ENCODE peak calls at places on chromosomes 16 and 17, in nine cellular contexts. A, J, E, O, Y, L, G, F and Q are unnamed samples.

GRCh38 chr17:76542984-76543383 is 3.1 kb downstream of the PRCD start:
- DNase-seq in A (no peak), J (no peak), E (no peak), O (no peak), Y (no peak), L (no peak), G (no peak), F (no peak), Q (no peak)

GRCh38 chr16:67336646-67337045 is 10.0 kb downstream of the LRRC36 start:
- DNase-seq in A (no peak), J (no peak), E (no peak), O (no peak), Y (no peak), L (no peak), G (no peak), F (peak; percentile 73), Q (no peak)

GRCh38 chr17:13592427-13592826 is 9.3 kb downstream of the HS3ST3A1 start:
- DNase-seq in A (no peak), J (peak; percentile 93), E (no peak), O (no peak), Y (no peak), L (no peak), G (no peak), F (no peak), Q (no peak)

GRCh38 chr17:8393470-8394231 is 4.0 kb downstream of the RNF222 start:
- DNase-seq in A (no peak), J (no peak), E (peak; percentile 15), O (peak; percentile 15), Y (no peak), L (no peak), G (no peak), F (peak; percentile 87), Q (no peak)

GRCh38 chr16:50316848-50317630 is 50.7 kb downstream of the ADCY7 start:
- DNase-seq in A (no peak), J (no peak), E (no peak), O (no peak), Y (no peak), L (no peak), G (no peak), F (no peak), Q (no peak)

GRCh38 chr17:2347805-2348685 is 10.7 kb downstream of the SGSM2 start:
- DNase-seq in A (no peak), J (peak; percentile 63), E (no peak), O (no peak), Y (peak; percentile 47), L (peak; percentile 74), G (no peak), F (peak; percentile 75), Q (no peak)

GRCh38 chr17:45870342-45870974 is 23.9 kb upstream of the MAPT start:
- DNase-seq in A (no peak), J (no peak), E (no peak), O (no peak), Y (no peak), L (no peak), G (no peak), F (no peak), Q (no peak)

GRCh38 chr17:19384723-19385391 is 2.1 kb downstream of the MFAP4 start:
- DNase-seq in A (peak; percentile 87), J (peak; percentile 98), E (peak; percentile 86), O (no peak), Y (no peak), L (no peak), G (peak; percentile 75), F (peak; percentile 57), Q (no peak)

GRCh38 chr17:3528604-3529511 is 28.8 kb downstream of the TRPV3 start:
- DNase-seq in A (no peak), J (peak; percentile 63), E (no peak), O (no peak), Y (no peak), L (no peak), G (no peak), F (peak; percentile 36), Q (no peak)

GRCh38 chr17:82507631-82508175 is 11.8 kb upstream of the FOXK2 start:
- DNase-seq in A (no peak), J (no peak), E (no peak), O (no peak), Y (no peak), L (no peak), G (no peak), F (no peak), Q (no peak)

GRCh38 chr17:81621494-81622230 is 15.2 kb downstream of the NPLOC4 start:
- DNase-seq in A (peak; percentile 27), J (no peak), E (no peak), O (no peak), Y (no peak), L (no peak), G (no peak), F (no peak), Q (no peak)

GRCh38 chr16:86584726-86585721 is 6.7 kb downstream of the FOXL1 start:
- DNase-seq in A (no peak), J (peak; percentile 54), E (no peak), O (no peak), Y (no peak), L (no peak), G (no peak), F (no peak), Q (no peak)

GRCh38 chr17:33811006-33811760 is 443.9 kb upstream of the CCL2 start:
- DNase-seq in A (no peak), J (no peak), E (no peak), O (no peak), Y (no peak), L (no peak), G (no peak), F (no peak), Q (no peak)

GRCh38 chr17:933168-934083 is 46.1 kb downstream of the NXN start:
- DNase-seq in A (no peak), J (peak; percentile 99), E (peak; percentile 80), O (no peak), Y (no peak), L (peak; percentile 92), G (peak; percentile 83), F (peak; percentile 96), Q (no peak)

GRCh38 chr16:84065536-84066132 is 23.0 kb upstream of the SLC38A8 start:
- DNase-seq in A (peak; percentile 41), J (peak; percentile 72), E (no peak), O (no peak), Y (peak; percentile 68), L (peak; percentile 14), G (no peak), F (peak; percentile 61), Q (peak; percentile 54)

GRCh38 chr17:28615260-28615940 is 1.4 kb upstream of the RSKR start:
- DNase-seq in A (no peak), J (no peak), E (no peak), O (no peak), Y (no peak), L (no peak), G (no peak), F (no peak), Q (no peak)

GRCh38 chr16:85444879-85445778 is 168.0 kb upstream of the GSE1 start:
- DNase-seq in A (no peak), J (no peak), E (no peak), O (no peak), Y (no peak), L (no peak), G (no peak), F (no peak), Q (no peak)
- TF ChIP-seq CTCF in A (no peak), J (no peak), E (no peak), O (no peak), Y (no peak), L (no peak), G (no peak), F (no peak), Q (no peak)

DNA sequence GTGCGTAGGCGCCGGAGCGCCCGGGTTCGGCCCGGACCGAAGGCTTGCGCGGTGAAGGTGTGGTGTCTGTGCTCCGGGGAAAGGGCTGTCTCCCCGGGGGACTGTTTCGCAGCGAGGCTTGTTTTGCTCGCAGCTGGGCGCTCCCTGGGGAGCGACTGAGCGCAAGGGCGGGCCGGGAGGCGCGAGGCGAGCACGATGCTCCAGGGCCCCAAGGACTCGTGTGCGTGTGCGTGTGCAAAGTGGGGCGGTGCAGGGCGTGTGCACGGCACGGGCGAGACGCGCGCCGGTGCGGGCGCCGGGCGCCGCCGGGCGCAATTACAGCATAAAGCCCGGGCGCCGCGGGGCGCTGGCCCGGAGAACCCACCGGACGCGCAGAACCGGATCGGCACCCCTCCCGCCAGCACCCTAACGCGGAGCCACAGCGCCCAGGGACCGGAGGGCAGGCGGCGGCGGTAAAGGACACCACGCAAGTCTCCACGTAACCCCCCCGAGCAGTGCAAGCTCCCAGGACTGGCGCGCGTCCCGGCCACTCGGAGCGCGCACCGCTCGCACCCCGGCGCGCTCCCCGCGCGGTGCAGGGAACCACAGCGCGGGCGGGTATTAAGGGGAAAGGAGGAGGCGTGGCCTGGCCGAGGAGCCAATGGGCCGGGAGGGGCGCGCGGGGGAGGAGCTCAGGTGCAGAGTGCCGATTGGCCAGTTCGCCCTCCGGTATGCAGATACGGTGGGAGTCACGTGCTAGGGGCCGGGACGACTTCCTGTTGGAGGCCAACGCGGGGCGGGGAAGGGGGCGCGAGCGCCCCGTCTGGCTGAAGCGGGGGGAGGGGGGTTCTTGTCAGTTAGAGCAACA is at the start of gene TNRC6C:
- DNase-seq in A (peak; percentile 100), J (peak; percentile 98), E (peak; percentile 100), O (peak; percentile 100), Y (peak; percentile 99), L (peak; percentile 90), G (peak; percentile 100), F (peak; percentile 89), Q (peak; percentile 99)
- TF ChIP-seq CTCF in A (peak; percentile 24), J (peak; percentile 18), E (no peak), O (no peak), Y (no peak), L (no peak), G (no peak), F (no peak), Q (peak; percentile 19)

GRCh38 chr17:5522476-5522875 is 36.1 kb downstream of the MIS12 start:
- DNase-seq in A (no peak), J (no peak), E (no peak), O (no peak), Y (no peak), L (no peak), G (no peak), F (no peak), Q (no peak)
- TF ChIP-seq CTCF in A (no peak), J (no peak), E (no peak), O (no peak), Y (no peak), L (no peak), G (no peak), F (no peak), Q (no peak)

GRCh38 chr16:82751020-82751419 is 124.3 kb downstream of the CDH13 start:
- DNase-seq in A (no peak), J (no peak), E (no peak), O (no peak), Y (no peak), L (no peak), G (no peak), F (no peak), Q (no peak)

GRCh38 chr16:82750078-82750477 is 123.3 kb downstream of the CDH13 start:
- DNase-seq in A (no peak), J (no peak), E (no peak), O (no peak), Y (no peak), L (no peak), G (no peak), F (no peak), Q (no peak)

GRCh38 chr16:82744958-82745357 is 118.2 kb downstream of the CDH13 start:
- DNase-seq in A (no peak), J (no peak), E (no peak), O (no peak), Y (no peak), L (no peak), G (no peak), F (no peak), Q (no peak)

GRCh38 chr16:82753821-82754220 is 127.1 kb downstream of the CDH13 start:
- DNase-seq in A (no peak), J (peak; percentile 31), E (no peak), O (no peak), Y (no peak), L (no peak), G (no peak), F (peak; percentile 28), Q (no peak)

GRCh38 chr16:82748026-82748425 is 121.3 kb downstream of the CDH13 start:
- DNase-seq in A (peak; percentile 75), J (peak; percentile 92), E (no peak), O (no peak), Y (no peak), L (no peak), G (no peak), F (no peak), Q (no peak)
- TF ChIP-seq CTCF in A (peak; percentile 21), J (peak; percentile 54), E (no peak), O (no peak), Y (no peak), L (no peak), G (no peak), F (peak; percentile 17), Q (no peak)